ENCODE peak calls at places on chromosome 4, in six cellular contexts. X is MM.1S, Z is ovary, R is BE2C, E is spleen, K is A549. H is an unnamed sample.

GRCh38 chr4:7808181-7808580 is 131.5 kb downstream of the AFAP1 start:
- DNase-seq in X (no peak), Z (no peak), R (no peak), E (peak), K (no peak), H (no peak)

GRCh38 chr4:28776004-28776403 is 1915.4 kb downstream of the STIM2 start:
- DNase-seq in X (no peak), Z (no peak), R (no peak), E (no peak), K (no peak), H (peak)

GRCh38 chr4:71009796-71010588 is 16.5 kb downstream of the DCK start:
- DNase-seq in X (peak), Z (no peak), R (no peak), E (no peak), K (peak), H (peak)

GRCh38 chr4:26952891-26953290 is 92.2 kb downstream of the STIM2 start:
- DNase-seq in X (no peak), Z (no peak), R (no peak), E (no peak), K (no peak), H (no peak)

GRCh38 chr4:11182031-11182430 is 246.7 kb downstream of the HS3ST1 start:
- DNase-seq in X (no peak), Z (no peak), R (no peak), E (no peak), K (no peak), H (no peak)

GRCh38 chr4:109389367-109390118 is 44.1 kb upstream of the SEC24B start:
- DNase-seq in X (peak), Z (peak), R (no peak), E (no peak), K (no peak), H (no peak)

GRCh38 chr4:52299120-52299519 is 248.0 kb downstream of the SPATA18 start:
- DNase-seq in X (no peak), Z (no peak), R (no peak), E (no peak), K (no peak), H (no peak)

GRCh38 chr4:125682730-125683129 is 368.0 kb downstream of the FAT4 start:
- DNase-seq in X (no peak), Z (no peak), R (no peak), E (no peak), K (no peak), H (no peak)

GRCh38 chr4:144754562-144755410 is 108.8 kb downstream of the HHIP start:
- DNase-seq in X (peak), Z (no peak), R (no peak), E (no peak), K (peak), H (peak)

GRCh38 chr4:124846306-124846705 is 133.8 kb upstream of the ANKRD50 start:
- DNase-seq in X (no peak), Z (no peak), R (no peak), E (no peak), K (no peak), H (no peak)

GRCh38 chr4:184167576-184167975 is 50.1 kb downstream of the ENPP6 start:
- DNase-seq in X (peak), Z (no peak), R (no peak), E (no peak), K (no peak), H (no peak)

GRCh38 chr4:79396794-79397193 is 11.2 kb downstream of the GK2 start:
- DNase-seq in X (no peak), Z (no peak), R (no peak), E (no peak), K (no peak), H (no peak)

DNA sequence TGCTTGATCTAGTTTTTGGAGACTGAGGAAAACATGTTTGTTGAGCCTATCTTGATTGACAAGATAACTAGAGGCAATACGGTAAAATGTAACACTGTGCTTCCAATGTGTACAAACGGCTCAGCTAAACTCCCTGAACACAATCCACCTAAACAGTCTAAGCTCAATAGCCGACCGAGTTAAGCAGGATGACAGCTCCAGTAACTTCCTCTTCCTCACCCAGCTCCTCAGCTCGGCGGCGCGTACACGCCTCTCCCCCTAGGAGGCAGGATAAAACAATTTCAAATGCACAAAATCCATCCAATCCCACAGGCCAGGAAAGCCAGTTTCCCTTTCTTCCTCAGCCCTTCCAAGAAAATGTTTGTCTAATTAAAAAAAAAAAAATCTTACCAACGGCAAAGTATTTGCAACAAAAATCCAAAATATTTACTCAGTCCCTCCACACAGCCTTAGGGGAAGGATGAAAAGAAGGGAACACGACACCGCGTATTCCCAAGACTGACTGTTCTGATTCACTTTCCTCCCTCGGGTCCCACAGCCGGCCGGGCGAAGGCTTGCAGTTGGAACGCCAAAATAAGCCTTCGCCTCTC is 996 bp downstream of the CNOT6L start:
- DNase-seq in X (peak), Z (peak), R (peak), E (peak), K (peak), H (peak)
- TF ChIP-seq CTCF in X (peak), Z (peak), R (peak), E (peak), K (peak), H (peak)

GRCh38 chr4:121154103-121154515 is 10.0 kb downstream of the TNIP3 start:
- DNase-seq in X (peak), Z (no peak), R (no peak), E (no peak), K (no peak), H (no peak)
- H3K4me3 ChIP-seq in X (no peak), Z (no peak), R (no peak), E (no peak), K (no peak), H (no peak)

GRCh38 chr4:15161439-15161838 is 159.2 kb downstream of the CPEB2 start:
- DNase-seq in X (no peak), Z (no peak), R (no peak), E (no peak), K (no peak), H (no peak)

GRCh38 chr4:15164571-15164970 is 162.3 kb downstream of the CPEB2 start:
- DNase-seq in X (no peak), Z (no peak), R (no peak), E (no peak), K (no peak), H (peak)

GRCh38 chr4:15163284-15163645 is 161.0 kb downstream of the CPEB2 start:
- DNase-seq in X (no peak), Z (no peak), R (no peak), E (no peak), K (no peak), H (no peak)

GRCh38 chr4:15162046-15162445 is 159.8 kb downstream of the CPEB2 start:
- DNase-seq in X (no peak), Z (no peak), R (no peak), E (no peak), K (no peak), H (no peak)

DNA sequence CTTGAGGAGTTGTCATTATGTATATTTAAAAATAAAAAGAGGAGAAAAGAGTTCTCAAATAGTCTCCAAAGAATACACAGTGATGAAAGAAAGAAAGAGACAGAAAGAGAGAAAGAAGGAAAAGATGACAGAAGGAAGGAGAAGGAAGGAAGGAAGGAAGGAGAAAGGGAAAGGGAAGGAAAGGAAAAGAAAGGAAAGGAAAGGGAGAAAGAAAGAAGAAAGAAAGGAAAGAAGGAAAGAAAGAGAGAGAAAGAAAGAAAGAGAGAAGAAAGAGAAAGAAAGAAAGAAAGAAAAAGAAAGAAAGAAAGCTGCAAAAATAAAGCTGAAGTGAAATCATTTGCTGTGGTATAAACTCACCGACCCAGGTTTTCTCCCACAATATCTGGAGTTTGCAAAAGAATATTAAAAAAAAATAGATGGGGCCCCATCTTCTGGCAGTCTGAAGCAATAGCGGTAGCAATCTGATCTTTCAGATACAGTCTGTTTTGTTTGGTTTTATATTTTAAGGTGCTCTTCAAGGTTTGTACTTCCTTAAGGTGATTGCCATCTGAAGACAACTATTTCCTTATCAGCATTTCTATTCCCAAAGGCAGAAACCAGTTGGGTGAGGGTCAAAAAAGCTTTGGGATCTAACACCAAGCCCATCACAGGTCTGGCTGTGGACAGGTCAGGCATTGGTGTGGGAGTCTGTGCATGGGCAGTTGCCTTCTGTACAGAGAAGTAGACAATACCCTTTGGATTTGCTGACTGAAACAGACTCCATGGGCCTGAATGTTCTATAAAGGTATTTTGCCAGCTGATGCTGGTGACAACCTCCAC is 160.4 kb downstream of the CPEB2 start:
- DNase-seq in X (peak), Z (no peak), R (no peak), E (no peak), K (peak), H (peak)
- TF ChIP-seq CTCF in X (peak), Z (no peak), R (peak), E (peak), K (peak), H (peak)

GRCh38 chr4:98997176-98997575 is 1.7 kb downstream of the METAP1 start:
- DNase-seq in X (no peak), Z (no peak), R (no peak), E (no peak), K (no peak), H (no peak)
- H3K4me3 ChIP-seq in X (peak), Z (no peak), R (peak), E (no peak), K (peak), H (no peak)

DNA sequence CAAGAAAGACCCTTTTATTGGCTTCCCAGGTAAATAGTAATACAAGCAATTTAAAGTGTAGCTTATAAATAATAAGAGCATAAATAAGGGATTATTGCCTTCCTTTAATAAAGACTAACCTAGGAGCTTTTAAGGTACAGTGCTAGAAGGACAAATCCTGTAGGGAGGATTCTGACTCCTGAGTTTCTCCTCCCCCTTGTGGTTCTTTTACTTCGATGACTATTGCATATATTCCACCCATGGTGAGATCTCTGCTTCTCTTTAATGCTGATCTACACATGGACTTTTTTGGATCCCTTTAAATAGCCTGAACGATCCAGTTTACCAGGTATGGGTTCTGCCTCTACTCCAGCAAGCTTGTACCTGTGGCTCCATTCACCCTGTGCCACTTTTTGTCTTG is 2.5 kb downstream of the GALNT7 start:
- DNase-seq in X (no peak), Z (no peak), R (no peak), E (no peak), K (peak), H (peak)
- TF ChIP-seq CTCF in X (no peak), Z (no peak), R (peak), E (no peak), K (peak), H (peak)

GRCh38 chr4:75007891-75008290 is 75.0 kb downstream of the PARM1 start:
- DNase-seq in X (no peak), Z (no peak), R (no peak), E (no peak), K (no peak), H (no peak)
- H3K4me3 ChIP-seq in X (no peak), Z (no peak), R (no peak), E (no peak), K (no peak), H (no peak)

H was measured in fibroblast of mammary gland.